ENCODE peak calls at places on chromosomes 11 and 22, in five cellular contexts. Q is GM23338, T is HCT116, Z is GM23248, E is OCI-LY7. G is an unnamed sample. For H3K4me1 and H3K9me2, the result is how much of the 10 kb centered on the place peaks cover.

GRCh38 chr11:1071571-1072115 is 3.0 kb upstream of the MUC2 start:
- DNase-seq in T (no peak), E (no peak), Z (no peak), Q (no peak), G (no peak)

GRCh38 chr11:6474423-6474792 is 667 bp upstream of the TRIM3 start:
- DNase-seq in Q (no peak), E (no peak), Z (no peak), T (no peak), G (no peak)

GRCh38 chr11:25734592-25735211 is 597.2 kb upstream of the ANO3 start:
- DNase-seq in T (no peak), Z (peak), Q (peak), E (peak), G (no peak)

GRCh38 chr11:126202646-126203359 is 8.6 kb downstream of the RPUSD4 start:
- DNase-seq in E (no peak), Z (no peak), T (no peak), Q (no peak), G (no peak)

GRCh38 chr22:35399114-35399677 is 744 bp upstream of the MCM5 start:
- DNase-seq in Q (peak), Z (peak), E (peak), T (no peak), G (no peak)

GRCh38 chr11:64661146-64661545 is 61.9 kb downstream of the NRXN2 start:
- DNase-seq in E (no peak), Z (peak), T (no peak), Q (no peak), G (no peak)

GRCh38 chr11:113627297-113627696 is 78.8 kb downstream of the TMPRSS5 start:
- DNase-seq in T (no peak), Q (no peak), E (no peak), Z (no peak), G (no peak)

GRCh38 chr11:83037877-83038276 is 33.8 kb downstream of the RAB30 start:
- DNase-seq in T (no peak), Q (no peak), E (no peak), Z (peak), G (no peak)

GRCh38 chr22:31628969-31629723 is 32.9 kb downstream of the PISD start:
- DNase-seq in Q (no peak), Z (no peak), T (no peak), E (no peak), G (no peak)

GRCh38 chr22:35684270-35684700 is 33.4 kb upstream of the APOL5 start:
- DNase-seq in E (peak), T (no peak), Q (peak), Z (peak), G (no peak)

GRCh38 chr11:130726647-130727046 is 189.6 kb downstream of the SNX19 start:
- DNase-seq in T (no peak), Z (no peak), Q (no peak), E (no peak), G (no peak)

GRCh38 chr11:19234428-19234827 is 6.3 kb downstream of the E2F8 start:
- DNase-seq in Z (no peak), T (no peak), Q (no peak), E (no peak), G (no peak)

GRCh38 chr22:30892731-30893221 is 75.8 kb downstream of the MORC2 start:
- DNase-seq in T (no peak), Q (no peak), Z (no peak), E (no peak), G (no peak)

GRCh38 chr11:17413414-17414316 is 25.2 kb upstream of the KCNJ11 start:
- DNase-seq in Q (no peak), Z (no peak), T (no peak), E (no peak), G (no peak)

GRCh38 chr22:33529424-33530113 is 390.7 kb downstream of the LARGE1 start:
- DNase-seq in T (no peak), Z (peak), E (no peak), Q (no peak), G (no peak)

GRCh38 chr11:35274909-35275807 is 136.2 kb downstream of the CD44 start:
- DNase-seq in Q (peak), T (no peak), Z (peak), E (no peak), G (peak)

GRCh38 chr11:121340010-121340580 is 47.5 kb downstream of the SC5D start:
- DNase-seq in E (no peak), T (no peak), Q (no peak), Z (no peak), G (no peak)

GRCh38 chr11:121337740-121338272 is 45.2 kb downstream of the SC5D start:
- DNase-seq in E (no peak), Q (no peak), Z (no peak), T (no peak), G (no peak)

GRCh38 chr11:121337078-121337477 is 44.5 kb downstream of the SC5D start:
- DNase-seq in Q (no peak), E (no peak), Z (no peak), T (no peak), G (no peak)

GRCh38 chr11:121336279-121336947 is 43.8 kb downstream of the SC5D start:
- DNase-seq in Z (no peak), E (peak), Q (no peak), T (no peak), G (no peak)

DNA sequence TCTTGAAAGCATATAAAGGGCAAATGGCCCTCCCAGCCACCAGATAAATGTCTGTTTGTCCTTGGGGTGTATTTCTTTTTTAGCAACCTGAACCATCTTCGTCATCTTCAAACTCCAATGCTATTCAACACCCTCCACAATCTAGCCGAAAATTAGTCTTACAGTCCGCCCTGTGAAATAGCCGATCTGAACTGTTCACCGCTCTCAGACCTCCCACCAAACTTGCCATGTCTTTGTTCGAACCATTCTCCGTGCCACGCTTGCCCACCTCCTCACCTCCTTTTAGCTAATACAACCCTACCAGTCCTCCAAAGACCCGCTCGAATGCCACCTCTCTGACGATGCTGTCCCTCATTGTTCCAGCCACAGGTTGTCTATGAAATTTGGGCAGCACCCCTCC is 46.0 kb downstream of the SC5D start:
- DNase-seq in T (no peak), E (no peak), Z (no peak), Q (no peak), G (no peak)
- H3K4me1 ChIP-seq in T (under half), E (half or more), Z (under half), Q (under half), G (under half)

GRCh38 chr22:27776410-27776958 is 25.1 kb downstream of the MN1 start:
- DNase-seq in E (no peak), T (no peak), Q (peak), Z (peak), G (no peak)
- H3K9me2 ChIP-seq in E (under half), T (under half), Q (under half), Z (under half), G (under half)

GRCh38 chr22:50146440-50147228 is 23.9 kb upstream of the PANX2 start:
- DNase-seq in T (peak), Q (no peak), Z (peak), E (no peak), G (peak)
- H3K4me1 ChIP-seq in T (under half), Q (under half), Z (under half), E (under half), G (under half)

DNA sequence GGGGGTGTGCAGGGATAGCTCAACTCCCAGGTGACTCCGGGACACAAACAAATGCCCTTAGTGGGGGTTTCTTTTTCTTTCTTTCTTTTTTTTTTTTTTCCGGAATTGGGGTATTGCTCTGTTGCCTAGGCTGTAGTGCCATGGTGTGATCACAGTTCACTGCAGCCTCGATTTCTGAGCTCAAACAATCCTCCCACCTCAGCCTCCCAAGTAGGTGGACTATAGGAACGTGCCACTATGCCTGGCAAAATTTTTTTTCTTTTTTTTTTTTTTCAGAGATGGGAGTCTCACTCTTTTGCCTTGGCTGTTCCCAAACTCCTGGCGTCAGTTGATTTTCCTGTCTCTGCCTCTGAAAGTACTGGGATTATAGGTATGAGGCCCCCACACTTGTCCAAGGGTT is 13.8 kb upstream of the ZNF280A start:
- DNase-seq in T (no peak), Q (no peak), Z (no peak), E (no peak), G (no peak)
- H3K9me2 ChIP-seq in T (under half), Q (under half), Z (under half), E (under half), G (under half)